ENCODE peak calls at places on chromosomes 4 and X, in five cellular contexts. C is glutamatergic neuron, X is T-helper 2 cell, Y is WTC11, I is substantia nigra. W is an unnamed sample.

GRCh38 chr4:74934016-74934821 is 1.3 kb downstream of the PARM1 start:
- DNase-seq in C (peak; percentile 60), X (peak; percentile 5), Y (peak; percentile 62), I (no peak), W (no peak)

GRCh38 chrX:70834587-70834986 is 73.9 kb downstream of the TEX11 start:
- DNase-seq in C (no peak), X (no peak), Y (no peak), I (no peak), W (no peak)

GRCh38 chrX:64894454-64895038 is 81.7 kb downstream of the ZC4H2 start:
- DNase-seq in C (peak; percentile 48), X (peak; percentile 42), Y (peak; percentile 57), I (no peak), W (no peak)

GRCh38 chr4:15931451-15932210 is 6.9 kb downstream of the FGFBP1 start:
- DNase-seq in C (no peak), X (no peak), Y (no peak), I (no peak), W (no peak)

GRCh38 chr4:138870739-138871633 is 144.6 kb upstream of the NOCT start:
- DNase-seq in C (peak; percentile 66), X (peak; percentile 37), Y (peak; percentile 73), I (peak; percentile 11), W (peak; percentile 51)

GRCh38 chr4:26557164-26557563 is 26.7 kb upstream of the TBC1D19 start:
- DNase-seq in C (no peak), X (no peak), Y (no peak), I (no peak), W (no peak)

GRCh38 chrX:122269243-122269781 is 914.8 kb upstream of the GRIA3 start:
- DNase-seq in C (no peak), X (no peak), Y (no peak), I (no peak), W (no peak)

GRCh38 chr4:27198971-27199370 is 338.3 kb downstream of the STIM2 start:
- DNase-seq in C (no peak), X (no peak), Y (no peak), I (no peak), W (no peak)

GRCh38 chr4:108360857-108361820 is 192.4 kb upstream of the LEF1 start:
- DNase-seq in C (no peak), X (no peak), Y (no peak), I (no peak), W (no peak)

GRCh38 chrX:151982217-151982616 is 7.7 kb upstream of the GABRE start:
- DNase-seq in C (no peak), X (no peak), Y (no peak), I (no peak), W (no peak)

GRCh38 chr4:108060164-108060563 is 70.5 kb downstream of the HADH start:
- DNase-seq in C (no peak), X (peak; percentile 39), Y (no peak), I (no peak), W (no peak)

GRCh38 chrX:38561951-38562719 is 793 bp downstream of the TSPAN7 start:
- DNase-seq in C (peak; percentile 69), X (peak; percentile 5), Y (peak; percentile 19), I (peak; percentile 1), W (no peak)